ENCODE peak calls at places on chromosomes 13 and 19, in six cellular contexts. One of them, this sample, is unnamed.

GRCh38 chr19:55672418-55672817 is 2.6 kb upstream of the EPN1 start:
- DNase-seq in stimulated activated CD8-positive, alpha-beta memory T cell treated with anti-CD3 and anti-CD28 coated beads, Interleukin-4, amount 100 ng/mL, for 24 hours: no peak
- DNase-seq in activated gamma-delta T cell: no peak
- DNase-seq in activated CD8-positive, alpha-beta memory T cell treated with anti-CD3 and anti-CD28 coated beads, Interleukin-2, amount 50 U/mL, for 4 hours: no peak
- DNase-seq in C1 segment of cervical spinal cord: no peak
- DNase-seq in hypothalamus: no peak
- DNase-seq in this sample: no peak

GRCh38 chr13:31350560-31350959 is 150.8 kb downstream of the B3GLCT start:
- DNase-seq in stimulated activated CD8-positive, alpha-beta memory T cell treated with anti-CD3 and anti-CD28 coated beads, Interleukin-4, amount 100 ng/mL, for 24 hours: no peak
- DNase-seq in C1 segment of cervical spinal cord: no peak
- DNase-seq in activated CD8-positive, alpha-beta memory T cell treated with anti-CD3 and anti-CD28 coated beads, Interleukin-2, amount 50 U/mL, for 4 hours: no peak
- DNase-seq in activated gamma-delta T cell: no peak
- DNase-seq in hypothalamus: no peak
- DNase-seq in this sample: no peak

GRCh38 chr19:38229585-38230073 is 5.6 kb upstream of the DPF1 start:
- DNase-seq in stimulated activated CD8-positive, alpha-beta memory T cell treated with anti-CD3 and anti-CD28 coated beads, Interleukin-4, amount 100 ng/mL, for 24 hours: peak
- DNase-seq in activated CD8-positive, alpha-beta memory T cell treated with anti-CD3 and anti-CD28 coated beads, Interleukin-2, amount 50 U/mL, for 4 hours: peak
- DNase-seq in C1 segment of cervical spinal cord: peak
- DNase-seq in activated gamma-delta T cell: peak
- DNase-seq in hypothalamus: peak
- DNase-seq in this sample: peak

GRCh38 chr19:39052846-39053245 is 20.5 kb upstream of the FBXO27 start:
- DNase-seq in stimulated activated CD8-positive, alpha-beta memory T cell treated with anti-CD3 and anti-CD28 coated beads, Interleukin-4, amount 100 ng/mL, for 24 hours: no peak
- DNase-seq in hypothalamus: peak
- DNase-seq in activated gamma-delta T cell: no peak
- DNase-seq in C1 segment of cervical spinal cord: no peak
- DNase-seq in activated CD8-positive, alpha-beta memory T cell treated with anti-CD3 and anti-CD28 coated beads, Interleukin-2, amount 50 U/mL, for 4 hours: no peak
- DNase-seq in this sample: no peak

GRCh38 chr19:35347171-35347929 is at the start of gene FFAR1:
- DNase-seq in activated gamma-delta T cell: no peak
- DNase-seq in hypothalamus: no peak
- DNase-seq in activated CD8-positive, alpha-beta memory T cell treated with anti-CD3 and anti-CD28 coated beads, Interleukin-2, amount 50 U/mL, for 4 hours: no peak
- DNase-seq in stimulated activated CD8-positive, alpha-beta memory T cell treated with anti-CD3 and anti-CD28 coated beads, Interleukin-4, amount 100 ng/mL, for 24 hours: peak
- DNase-seq in C1 segment of cervical spinal cord: peak
- DNase-seq in this sample: no peak

GRCh38 chr13:95724252-95724651 is 47.3 kb downstream of the DNAJC3 start:
- DNase-seq in hypothalamus: no peak
- DNase-seq in activated CD8-positive, alpha-beta memory T cell treated with anti-CD3 and anti-CD28 coated beads, Interleukin-2, amount 50 U/mL, for 4 hours: no peak
- DNase-seq in activated gamma-delta T cell: no peak
- DNase-seq in stimulated activated CD8-positive, alpha-beta memory T cell treated with anti-CD3 and anti-CD28 coated beads, Interleukin-4, amount 100 ng/mL, for 24 hours: no peak
- DNase-seq in C1 segment of cervical spinal cord: no peak
- DNase-seq in this sample: no peak

GRCh38 chr19:29256516-29256915 is 43.6 kb upstream of the UQCRFS1 start:
- DNase-seq in hypothalamus: no peak
- DNase-seq in activated CD8-positive, alpha-beta memory T cell treated with anti-CD3 and anti-CD28 coated beads, Interleukin-2, amount 50 U/mL, for 4 hours: no peak
- DNase-seq in activated gamma-delta T cell: no peak
- DNase-seq in C1 segment of cervical spinal cord: no peak
- DNase-seq in stimulated activated CD8-positive, alpha-beta memory T cell treated with anti-CD3 and anti-CD28 coated beads, Interleukin-4, amount 100 ng/mL, for 24 hours: no peak
- DNase-seq in this sample: no peak

GRCh38 chr13:46339035-46339666 is 47.9 kb downstream of the RUBCNL start:
- DNase-seq in activated CD8-positive, alpha-beta memory T cell treated with anti-CD3 and anti-CD28 coated beads, Interleukin-2, amount 50 U/mL, for 4 hours: no peak
- DNase-seq in hypothalamus: no peak
- DNase-seq in stimulated activated CD8-positive, alpha-beta memory T cell treated with anti-CD3 and anti-CD28 coated beads, Interleukin-4, amount 100 ng/mL, for 24 hours: no peak
- DNase-seq in activated gamma-delta T cell: no peak
- DNase-seq in C1 segment of cervical spinal cord: no peak
- DNase-seq in this sample: no peak

GRCh38 chr13:93496985-93497673 is 270.5 kb downstream of the GPC6 start:
- DNase-seq in hypothalamus: no peak
- DNase-seq in activated gamma-delta T cell: no peak
- DNase-seq in stimulated activated CD8-positive, alpha-beta memory T cell treated with anti-CD3 and anti-CD28 coated beads, Interleukin-4, amount 100 ng/mL, for 24 hours: no peak
- DNase-seq in C1 segment of cervical spinal cord: no peak
- DNase-seq in activated CD8-positive, alpha-beta memory T cell treated with anti-CD3 and anti-CD28 coated beads, Interleukin-2, amount 50 U/mL, for 4 hours: no peak
- DNase-seq in this sample: no peak

GRCh38 chr13:99969934-99970760 is 1.4 kb downstream of the ZIC5 start:
- DNase-seq in activated CD8-positive, alpha-beta memory T cell treated with anti-CD3 and anti-CD28 coated beads, Interleukin-2, amount 50 U/mL, for 4 hours: peak
- DNase-seq in activated gamma-delta T cell: peak
- DNase-seq in stimulated activated CD8-positive, alpha-beta memory T cell treated with anti-CD3 and anti-CD28 coated beads, Interleukin-4, amount 100 ng/mL, for 24 hours: no peak
- DNase-seq in hypothalamus: no peak
- DNase-seq in C1 segment of cervical spinal cord: no peak
- DNase-seq in this sample: peak

GRCh38 chr13:96519380-96519779 is 429.5 kb downstream of the HS6ST3 start:
- DNase-seq in stimulated activated CD8-positive, alpha-beta memory T cell treated with anti-CD3 and anti-CD28 coated beads, Interleukin-4, amount 100 ng/mL, for 24 hours: no peak
- DNase-seq in C1 segment of cervical spinal cord: no peak
- DNase-seq in hypothalamus: no peak
- DNase-seq in activated CD8-positive, alpha-beta memory T cell treated with anti-CD3 and anti-CD28 coated beads, Interleukin-2, amount 50 U/mL, for 4 hours: no peak
- DNase-seq in activated gamma-delta T cell: no peak
- DNase-seq in this sample: no peak

GRCh38 chr13:100773923-100774641 is 99.5 kb upstream of the TMTC4 start:
- DNase-seq in activated CD8-positive, alpha-beta memory T cell treated with anti-CD3 and anti-CD28 coated beads, Interleukin-2, amount 50 U/mL, for 4 hours: no peak
- DNase-seq in hypothalamus: no peak
- DNase-seq in activated gamma-delta T cell: no peak
- DNase-seq in stimulated activated CD8-positive, alpha-beta memory T cell treated with anti-CD3 and anti-CD28 coated beads, Interleukin-4, amount 100 ng/mL, for 24 hours: no peak
- DNase-seq in C1 segment of cervical spinal cord: no peak
- DNase-seq in this sample: peak

This sample was measured in NCI-H774.